ENCODE peak calls at places on chromosomes 4 and X, in five cellular contexts. Q is CD8-positive, alpha-beta memory T cell; E is right lobe of liver; I is mesendoderm; Z is GM04503. P is an unnamed sample.

GRCh38 chr4:76373919-76374552 is 46.9 kb downstream of the CCDC158 start:
- DNase-seq in Q (no peak), E (no peak), I (no peak), Z (no peak), P (peak)

GRCh38 chr4:39442910-39443480 is 15.7 kb downstream of the RPL9 start:
- DNase-seq in Q (no peak), E (no peak), I (no peak), Z (no peak), P (no peak)

GRCh38 chrX:24498181-24498580 is 33.1 kb downstream of the PDK3 start:
- DNase-seq in Q (no peak), E (peak), I (peak), Z (no peak), P (peak)

GRCh38 chr4:94533405-94534223 is 81.9 kb downstream of the PDLIM5 start:
- DNase-seq in Q (no peak), E (no peak), I (no peak), Z (no peak), P (no peak)

GRCh38 chr4:110540606-110541440 is 64.9 kb downstream of the ENPEP start:
- DNase-seq in Q (no peak), E (no peak), I (no peak), Z (peak), P (no peak)

GRCh38 chrX:109840585-109840984 is 107.5 kb upstream of the ACSL4 start:
- DNase-seq in Q (no peak), E (no peak), I (peak), Z (peak), P (peak)

GRCh38 chrX:120111611-120112010 is 4.1 kb downstream of the RHOXF1 start:
- DNase-seq in Q (no peak), E (no peak), I (no peak), Z (no peak), P (no peak)

GRCh38 chrX:38717871-38718270 is 83.4 kb upstream of the MID1IP1 start:
- DNase-seq in Q (no peak), E (no peak), I (peak), Z (no peak), P (peak)

GRCh38 chr4:11424000-11424399 is 4.7 kb downstream of the HS3ST1 start:
- DNase-seq in Q (no peak), E (no peak), I (peak), Z (no peak), P (peak)

GRCh38 chr4:67721770-67722597 is 21.0 kb upstream of the UBA6 start:
- DNase-seq in Q (no peak), E (no peak), I (peak), Z (no peak), P (no peak)

GRCh38 chr4:102541708-102542107 is 40.5 kb downstream of the NFKB1 start:
- DNase-seq in Q (no peak), E (no peak), I (peak), Z (no peak), P (peak)

GRCh38 chrX:21870494-21870893 is 14.7 kb downstream of the YY2 start:
- DNase-seq in Q (no peak), E (no peak), I (no peak), Z (no peak), P (no peak)

GRCh38 chrX:95058815-95059214 is 1384.8 kb downstream of the FAM133A start:
- DNase-seq in Q (no peak), E (no peak), I (no peak), Z (peak), P (no peak)

GRCh38 chr4:98448923-98449322 is 187.7 kb downstream of the RAP1GDS1 start:
- DNase-seq in Q (no peak), E (no peak), I (no peak), Z (no peak), P (no peak)

GRCh38 chr4:25925486-25926201 is 11.6 kb downstream of the SMIM20 start:
- DNase-seq in Q (no peak), E (no peak), I (peak), Z (no peak), P (peak)

GRCh38 chrX:48573690-48574269 is 504 bp upstream of the RBM3 start:
- DNase-seq in Q (peak), E (peak), I (no peak), Z (no peak), P (no peak)

GRCh38 chrX:87517571-87518141 is at the start of gene KLHL4:
- DNase-seq in Q (no peak), E (no peak), I (peak), Z (no peak), P (peak)

GRCh38 chr4:73897380-73898136 is 28.4 kb downstream of the CXCL1 start:
- DNase-seq in Q (no peak), E (no peak), I (no peak), Z (peak), P (no peak)

GRCh38 chr4:112813790-112814189 is 176.8 kb downstream of the LARP7 start:
- DNase-seq in Q (no peak), E (no peak), I (no peak), Z (peak), P (no peak)

GRCh38 chr4:31979988-31980387 is 1259.8 kb downstream of the PCDH7 start:
- DNase-seq in Q (no peak), E (no peak), I (no peak), Z (no peak), P (no peak)

GRCh38 chr4:48042979-48043461 is 26.4 kb downstream of the NIPAL1 start:
- DNase-seq in Q (no peak), E (no peak), I (peak), Z (no peak), P (no peak)

GRCh38 chrX:72309297-72310071 is 3.8 kb upstream of the CITED1 start:
- DNase-seq in Q (no peak), E (no peak), I (peak), Z (no peak), P (no peak)

GRCh38 chr4:114659386-114660008 is 60.9 kb downstream of the UGT8 start:
- DNase-seq in Q (no peak), E (peak), I (peak), Z (no peak), P (peak)

GRCh38 chr4:153651961-153652784 is 31.9 kb upstream of the TLR2 start:
- DNase-seq in Q (no peak), E (no peak), I (no peak), Z (no peak), P (no peak)

GRCh38 chr4:171565130-171565788 is 247.9 kb upstream of the GALNTL6 start:
- DNase-seq in Q (no peak), E (no peak), I (no peak), Z (no peak), P (no peak)